ENCODE peak calls at places on chromosomes 3 and 15, in eight cellular contexts. C is fibroblast of the aortic adventitia; L is AG10803; Q is AG04449; H is ELF-1; M is activated CD8-positive, alpha-beta memory T cell treated with anti-CD3 and anti-CD28 coated beads, Interleukin-2, amount 50 U/mL, for 48 hours; E is activated CD4-positive, alpha-beta T cell treated with anti-CD3 and anti-CD28 coated beads, Interleukin-2, amount 50 U/mL, for 4 hours; J is HepG2. W is an unnamed sample.

GRCh38 chr3:115286529-115287197 is 139.6 kb upstream of the ZBTB20 start:
- DNase-seq in Q (no peak), L (no peak), J (no peak), C (no peak), H (no peak), M (no peak), E (no peak), W (no peak)

GRCh38 chr3:120983841-120984240 is 75.8 kb downstream of the STXBP5L start:
- DNase-seq in C (no peak), E (no peak), J (no peak), Q (no peak), M (no peak), H (no peak), L (no peak), W (peak)

GRCh38 chr15:49088996-49089395 is 42.8 kb upstream of the SECISBP2L start:
- DNase-seq in L (no peak), C (no peak), J (no peak), H (peak), E (no peak), M (no peak), Q (no peak), W (no peak)

GRCh38 chr3:189239616-189240015 is 67.8 kb downstream of the TPRG1 start:
- DNase-seq in E (no peak), M (no peak), H (no peak), J (no peak), L (peak), Q (no peak), C (no peak), W (peak)

GRCh38 chr3:196198771-196199753 is 12.1 kb downstream of the ZDHHC19 start:
- DNase-seq in Q (no peak), C (no peak), J (peak), H (peak), L (no peak), M (no peak), E (no peak), W (peak)

GRCh38 chr3:137764001-137764433 is at the start of gene SOX14:
- DNase-seq in E (no peak), H (peak), J (peak), Q (no peak), L (no peak), C (no peak), M (peak), W (no peak)

GRCh38 chr15:25810154-25810553 is 53.0 kb downstream of the ATP10A start:
- DNase-seq in E (no peak), M (no peak), H (no peak), C (no peak), J (no peak), Q (no peak), L (no peak), W (no peak)

GRCh38 chr3:185750015-185750414 is 74.8 kb downstream of the IGF2BP2 start:
- DNase-seq in M (no peak), H (no peak), Q (no peak), E (no peak), J (peak), C (no peak), L (no peak), W (no peak)

GRCh38 chr3:138944842-138945645 is 1.9 kb downstream of the FOXL2 start:
- DNase-seq in C (no peak), M (peak), E (no peak), Q (no peak), L (peak), J (no peak), H (peak), W (no peak)

GRCh38 chr15:51104512-51104911 is 9.8 kb upstream of the TNFAIP8L3 start:
- DNase-seq in M (no peak), C (peak), L (peak), E (no peak), Q (no peak), H (no peak), J (no peak), W (peak)

GRCh38 chr15:63473007-63473748 is 31.2 kb upstream of the USP3 start:
- DNase-seq in C (no peak), Q (no peak), H (no peak), L (no peak), M (no peak), J (peak), E (no peak), W (no peak)

GRCh38 chr3:156812521-156813335 is 13.4 kb upstream of the LEKR1 start:
- DNase-seq in M (no peak), Q (no peak), C (no peak), J (peak), H (no peak), E (no peak), L (peak), W (peak)

W was measured in cardiac fibroblast.